ENCODE peak calls at places on chromosomes 1 and 21, in five cellular contexts. M, K, O, X and P are unnamed samples.

GRCh38 chr1:231234506-231234905 is 6.5 kb upstream of the GNPAT start:
- DNase-seq in M (no peak), K (no peak), O (no peak), X (no peak), P (no peak)

GRCh38 chr1:77347646-77348045 is 65.8 kb downstream of the AK5 start:
- DNase-seq in M (no peak), K (no peak), O (peak), X (no peak), P (no peak)

GRCh38 chr21:44415073-44416025 is 40.0 kb upstream of the LRRC3 start:
- DNase-seq in M (no peak), K (no peak), O (no peak), X (no peak), P (no peak)

GRCh38 chr1:151713874-151714273 is 2.7 kb downstream of the CELF3 start:
- DNase-seq in M (no peak), K (no peak), O (no peak), X (no peak), P (no peak)

GRCh38 chr1:43835141-43836021 is 98.2 kb upstream of the ARTN start:
- DNase-seq in M (peak), K (no peak), O (peak), X (no peak), P (no peak)

GRCh38 chr1:179883739-179884138 is 1.7 kb downstream of the TOR1AIP1 start:
- DNase-seq in M (no peak), K (peak), O (peak), X (peak), P (peak)

GRCh38 chr1:24195146-24195545 is 8.1 kb upstream of the IFNLR1 start:
- DNase-seq in M (no peak), K (no peak), O (no peak), X (no peak), P (no peak)

GRCh38 chr21:45892156-45892919 is 89.2 kb upstream of the COL6A1 start:
- DNase-seq in M (peak), K (no peak), O (no peak), X (peak), P (no peak)

GRCh38 chr21:37916795-37917142 is 512 bp upstream of the KCNJ6 start:
- DNase-seq in M (no peak), K (peak), O (peak), X (no peak), P (no peak)

GRCh38 chr1:53293123-53293522 is 34.7 kb downstream of the LRP8 start:
- DNase-seq in M (no peak), K (no peak), O (peak), X (no peak), P (no peak)

GRCh38 chr1:211643324-211644212 is 31.9 kb downstream of the NEK2 start:
- DNase-seq in M (no peak), K (peak), O (no peak), X (no peak), P (no peak)

GRCh38 chr1:145956776-145957442 is 908 bp downstream of the LIX1L start:
- DNase-seq in M (no peak), K (no peak), O (no peak), X (peak), P (no peak)

GRCh38 chr1:214224605-214225354 is 56.2 kb upstream of the SMYD2 start:
- DNase-seq in M (no peak), K (no peak), O (peak), X (no peak), P (no peak)